ENCODE peak calls at places on chromosomes 16 and 17, in seven cellular contexts. N, Q, R, J, F, Z and G are unnamed samples.

GRCh38 chr16:55912022-55912421 is 36.8 kb upstream of the CES5A start:
- DNase-seq in N (no peak), Q (no peak), R (no peak), J (no peak), F (no peak), Z (no peak), G (no peak)

GRCh38 chr17:72119963-72120877 is 600 bp upstream of the SOX9 start:
- DNase-seq in N (no peak), Q (peak), R (peak), J (peak), F (no peak), Z (peak), G (no peak)

GRCh38 chr17:67469208-67469980 is 92.3 kb downstream of the PITPNC1 start:
- DNase-seq in N (no peak), Q (no peak), R (peak), J (peak), F (no peak), Z (no peak), G (no peak)

GRCh38 chr17:56777859-56778258 is 55.9 kb downstream of the C17orf67 start:
- DNase-seq in N (no peak), Q (no peak), R (no peak), J (no peak), F (no peak), Z (no peak), G (no peak)

GRCh38 chr16:1218930-1219611 is 6.0 kb downstream of the TPSG1 start:
- DNase-seq in N (no peak), Q (no peak), R (no peak), J (no peak), F (no peak), Z (no peak), G (no peak)

GRCh38 chr17:80979547-80980378 is 11.9 kb upstream of the CHMP6 start:
- DNase-seq in N (no peak), Q (no peak), R (no peak), J (no peak), F (no peak), Z (no peak), G (no peak)

GRCh38 chr17:81091774-81092517 is 57.0 kb downstream of the BAIAP2 start:
- DNase-seq in N (no peak), Q (no peak), R (no peak), J (peak), F (no peak), Z (no peak), G (no peak)

GRCh38 chr17:1060991-1061390 is 64.1 kb downstream of the TIMM22 start:
- DNase-seq in N (no peak), Q (peak), R (no peak), J (no peak), F (peak), Z (no peak), G (no peak)

GRCh38 chr17:37147301-37147812 is 198.6 kb downstream of the AATF start:
- DNase-seq in N (no peak), Q (no peak), R (peak), J (no peak), F (no peak), Z (peak), G (peak)

GRCh38 chr16:28477311-28477920 is 5.3 kb upstream of the NPIPB7 start:
- DNase-seq in N (no peak), Q (peak), R (no peak), J (no peak), F (no peak), Z (no peak), G (no peak)

GRCh38 chr17:60926466-60927183 is 249.0 kb downstream of the BCAS3 start:
- DNase-seq in N (no peak), Q (no peak), R (no peak), J (no peak), F (peak), Z (no peak), G (peak)

GRCh38 chr16:12509121-12509520 is 294.6 kb downstream of the CPPED1 start:
- DNase-seq in N (no peak), Q (no peak), R (no peak), J (no peak), F (no peak), Z (no peak), G (no peak)